ENCODE peak calls at places on chromosomes 7 and 10, in eight cellular contexts. O, T, F, M, D, U, V and A are unnamed samples.

GRCh38 chr7:38704751-38705150 is 73.6 kb upstream of the AMPH start:
- DNase-seq in V (no peak), U (no peak), D (peak), F (no peak), M (no peak), O (peak), T (no peak), A (no peak)

GRCh38 chr7:20307119-20307518 is 23.6 kb upstream of the ITGB8 start:
- DNase-seq in O (peak), D (no peak), V (peak), M (no peak), T (no peak), U (no peak), F (peak), A (no peak)

GRCh38 chr10:1160561-1160961 is 104.4 kb downstream of the WDR37 start:
- DNase-seq in U (peak), O (no peak), V (no peak), M (no peak), T (no peak), D (no peak), F (no peak), A (no peak)

GRCh38 chr7:156640949-156641485 is 443 bp downstream of the RNF32 start:
- DNase-seq in V (peak), D (peak), O (peak), F (peak), M (peak), U (no peak), T (no peak), A (no peak)

GRCh38 chr10:129952771-129953489 is 11.1 kb downstream of the EBF3 start:
- DNase-seq in F (no peak), V (no peak), O (peak), M (no peak), U (no peak), D (peak), T (no peak), A (no peak)

GRCh38 chr10:101050206-101051069 is 11.4 kb upstream of the KAZALD1 start:
- DNase-seq in U (peak), D (peak), V (peak), M (peak), F (peak), O (peak), T (peak), A (no peak)

GRCh38 chr10:133109736-133110532 is 22.2 kb downstream of the ADGRA1 start:
- DNase-seq in D (no peak), O (no peak), F (no peak), M (no peak), U (no peak), T (no peak), V (no peak), A (no peak)

GRCh38 chr7:44259547-44260457 is 59.0 kb downstream of the YKT6 start:
- DNase-seq in U (no peak), D (peak), T (no peak), F (peak), O (peak), M (peak), V (no peak), A (peak)

GRCh38 chr10:119518936-119519335 is 23.6 kb downstream of the RGS10 start:
- DNase-seq in T (no peak), F (no peak), V (no peak), M (no peak), U (no peak), O (no peak), D (no peak), A (no peak)

GRCh38 chr7:157587051-157587450 is 250.2 kb downstream of the DNAJB6 start:
- DNase-seq in T (no peak), F (no peak), M (no peak), U (peak), V (no peak), D (no peak), O (no peak), A (no peak)

GRCh38 chr7:108134486-108134885 is 4.3 kb upstream of the LAMB4 start:
- DNase-seq in F (peak), O (no peak), M (no peak), U (no peak), V (no peak), D (no peak), T (no peak), A (no peak)

GRCh38 chr10:93437000-93437945 is 44.9 kb downstream of the MYOF start:
- DNase-seq in D (peak), U (no peak), M (peak), T (no peak), F (peak), O (peak), V (no peak), A (peak)

GRCh38 chr7:52271663-52272062 is 763.8 kb upstream of the POM121L12 start:
- DNase-seq in M (no peak), O (no peak), F (no peak), U (no peak), D (no peak), V (no peak), T (no peak), A (no peak)

GRCh38 chr10:132575320-132576201 is 38.0 kb downstream of the INPP5A start:
- DNase-seq in O (peak), M (peak), V (peak), T (no peak), D (peak), U (peak), F (peak), A (peak)

GRCh38 chr10:100377830-100378229 is 30.8 kb downstream of the SCD start:
- DNase-seq in U (no peak), O (no peak), T (no peak), D (no peak), V (peak), M (no peak), F (no peak), A (no peak)

GRCh38 chr10:36086976-36087726 is 445.1 kb upstream of the FZD8 start:
- DNase-seq in O (no peak), T (no peak), V (no peak), M (no peak), D (no peak), U (no peak), F (no peak), A (no peak)

GRCh38 chr10:9331583-9332008 is 1277.1 kb downstream of the GATA3 start:
- DNase-seq in F (peak), T (no peak), M (no peak), U (no peak), V (peak), O (peak), D (peak), A (peak)

GRCh38 chr10:133001114-133001513 is 58.7 kb upstream of the CFAP46 start:
- DNase-seq in U (no peak), D (no peak), O (no peak), M (no peak), T (no peak), F (no peak), V (no peak), A (no peak)

GRCh38 chr7:144842377-144842851 is 6.6 kb upstream of the TPK1 start:
- DNase-seq in M (peak), F (no peak), D (no peak), V (peak), O (peak), T (no peak), U (no peak), A (no peak)

GRCh38 chr10:122373713-122374112 is 795 bp upstream of the PLEKHA1 start:
- DNase-seq in D (peak), T (no peak), M (peak), O (peak), V (no peak), U (no peak), F (peak), A (no peak)

GRCh38 chr10:109895095-109895818 is 28.1 kb downstream of the XPNPEP1 start:
- DNase-seq in M (peak), F (peak), V (no peak), D (peak), T (no peak), O (peak), U (no peak), A (no peak)

GRCh38 chr7:422191-422885 is 97.3 kb downstream of the PDGFA start:
- DNase-seq in T (no peak), V (no peak), F (no peak), O (no peak), D (no peak), U (no peak), M (no peak), A (no peak)

GRCh38 chr10:16989826-16990293 is 139.8 kb downstream of the CUBN start:
- DNase-seq in M (no peak), T (no peak), V (no peak), U (no peak), D (peak), O (no peak), F (peak), A (no peak)
- TF ChIP-seq CTCF in M (no peak), T (no peak), V (no peak), U (no peak), D (no peak), O (no peak), F (no peak), A (peak)

GRCh38 chr10:69067189-69067588 is 20.7 kb upstream of the SRGN start:
- DNase-seq in M (no peak), V (no peak), O (no peak), F (no peak), D (no peak), T (no peak), U (no peak), A (no peak)
- TF ChIP-seq CTCF in M (no peak), V (no peak), O (no peak), F (no peak), D (no peak), T (no peak), U (no peak), A (no peak)

GRCh38 chr7:69620063-69620462 is 21.8 kb downstream of the AUTS2 start:
- DNase-seq in D (no peak), T (no peak), V (no peak), M (no peak), O (no peak), F (no peak), U (no peak), A (no peak)
- TF ChIP-seq CTCF in D (no peak), T (no peak), V (no peak), M (no peak), O (no peak), F (no peak), U (no peak), A (no peak)

DNA sequence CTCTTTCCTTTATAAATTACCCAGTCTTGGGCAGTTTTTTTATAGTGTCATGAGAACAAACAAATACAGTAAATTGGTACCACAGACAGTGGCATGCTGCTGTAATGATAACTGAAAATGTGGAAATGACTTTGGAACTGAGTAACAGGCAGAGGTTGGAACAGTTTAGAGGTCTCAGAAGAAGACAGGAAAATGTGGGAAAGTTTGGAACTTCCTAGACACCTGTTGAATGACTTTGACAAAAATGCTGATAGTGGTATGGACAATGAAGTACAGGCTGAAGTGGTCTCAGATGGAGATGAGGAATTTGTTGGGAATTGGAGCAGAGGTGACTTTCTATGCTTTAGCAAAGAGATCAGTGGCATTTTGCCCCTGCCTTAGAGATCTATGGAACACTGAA is 1128.4 kb upstream of the POT1 start:
- DNase-seq in U (no peak), O (no peak), F (no peak), T (no peak), M (no peak), V (no peak), D (no peak), A (no peak)
- TF ChIP-seq CTCF in U (no peak), O (no peak), F (no peak), T (no peak), M (no peak), V (no peak), D (no peak), A (no peak)

GRCh38 chr7:93799750-93800357 is 90.7 kb downstream of the TFPI2 start:
- DNase-seq in F (peak), U (no peak), D (peak), O (peak), T (no peak), V (peak), M (no peak), A (no peak)
- TF ChIP-seq CTCF in F (peak), U (no peak), D (peak), O (peak), T (peak), V (peak), M (peak), A (peak)

DNA sequence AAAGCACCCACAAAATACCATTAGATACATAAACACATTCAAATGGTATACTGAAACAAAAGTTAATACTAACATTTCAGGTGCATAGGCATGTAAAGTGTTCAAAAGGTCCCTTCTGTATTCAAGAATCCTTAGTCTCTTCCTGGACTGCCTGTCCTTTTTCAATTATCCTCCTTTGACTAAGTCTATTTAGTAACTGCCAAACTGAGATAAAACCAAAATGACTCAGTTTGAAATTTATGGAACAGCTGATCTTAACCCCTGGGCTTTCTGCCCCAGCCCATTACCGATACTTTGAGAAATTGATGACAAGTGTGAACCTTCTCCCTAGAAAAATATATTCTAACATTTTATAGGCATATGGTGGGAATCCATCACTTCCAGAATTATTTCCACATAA is 5.4 kb downstream of the EPC1 start:
- DNase-seq in U (no peak), O (no peak), F (peak), D (no peak), M (no peak), V (no peak), T (no peak), A (no peak)
- TF ChIP-seq CTCF in U (no peak), O (no peak), F (no peak), D (no peak), M (no peak), V (no peak), T (no peak), A (no peak)